ENCODE peak calls at places on chromosomes 16 and 17, in eight cellular contexts. O is mesendoderm; R is kidney; M is PC-9; A is stimulated activated CD4-positive, alpha-beta T cell treated with anti-CD3 and anti-CD28 coated beads, Interleukin-4, amount 100 ng/mL, for 24 hours; Q is ascending aorta; E is left kidney; X is CD4-positive, CD25-positive, alpha-beta regulatory T cell. P is an unnamed sample.

GRCh38 chr16:22098538-22099255 is 6.4 kb downstream of the VWA3A start:
- DNase-seq in E (peak; percentile 90), R (no peak), X (peak; percentile 65), A (peak; percentile 9), M (peak; percentile 55), Q (no peak), O (peak; percentile 84), P (no peak)

GRCh38 chr16:3027983-3028715 is 4.3 kb downstream of the THOC6 start:
- DNase-seq in E (peak; percentile 96), M (peak; percentile 71), Q (peak; percentile 84), A (peak; percentile 86), O (peak; percentile 93), R (peak; percentile 94), X (peak; percentile 88), P (no peak)

GRCh38 chr16:17685445-17685844 is 214.7 kb upstream of the XYLT1 start:
- DNase-seq in E (no peak), Q (no peak), R (no peak), M (no peak), X (no peak), O (no peak), A (no peak), P (no peak)

GRCh38 chr17:676965-677364 is 37.7 kb downstream of the VPS53 start:
- DNase-seq in X (no peak), R (no peak), E (no peak), O (no peak), M (no peak), Q (no peak), A (no peak), P (no peak)

GRCh38 chr17:20944014-20944905 is 98.6 kb downstream of the USP22 start:
- DNase-seq in A (peak; percentile 10), M (peak; percentile 42), R (no peak), O (peak; percentile 82), E (peak; percentile 60), X (peak; percentile 48), Q (no peak), P (no peak)

GRCh38 chr17:80245566-80246265 is 14.9 kb upstream of the RNF213 start:
- DNase-seq in Q (no peak), E (peak; percentile 53), A (no peak), M (no peak), R (no peak), O (no peak), X (no peak), P (no peak)

GRCh38 chr16:64459821-64460220 is 662.0 kb downstream of the CDH11 start:
- DNase-seq in A (no peak), O (no peak), R (no peak), E (no peak), M (no peak), X (no peak), Q (no peak), P (no peak)

GRCh38 chr17:57707892-57708291 is 37.2 kb downstream of the CCDC182 start:
- DNase-seq in M (no peak), O (peak; percentile 79), A (no peak), R (no peak), X (no peak), E (peak; percentile 97), Q (peak; percentile 49), P (no peak)

GRCh38 chr17:35376245-35376644 is 2.8 kb upstream of the SLFN11 start:
- DNase-seq in M (no peak), Q (no peak), O (no peak), X (peak; percentile 12), R (no peak), A (no peak), E (no peak), P (no peak)

GRCh38 chr17:68455756-68456528 is 1.4 kb downstream of the WIPI1 start:
- DNase-seq in Q (no peak), A (no peak), O (peak; percentile 27), R (no peak), X (no peak), M (peak; percentile 91), E (no peak), P (peak; percentile 83)

GRCh38 chr17:40530531-40530987 is 29.1 kb upstream of the TNS4 start:
- DNase-seq in E (no peak), X (no peak), O (no peak), R (no peak), A (no peak), Q (no peak), M (no peak), P (no peak)

GRCh38 chr17:5234645-5235576 is at the start of gene SCIMP:
- DNase-seq in O (no peak), R (no peak), M (no peak), A (no peak), X (no peak), Q (peak; percentile 70), E (no peak), P (no peak)

GRCh38 chr16:84103678-84104077 is 13.1 kb downstream of the MBTPS1 start:
- DNase-seq in O (no peak), E (no peak), A (no peak), X (peak; percentile 14), Q (no peak), M (peak; percentile 83), R (no peak), P (no peak)

GRCh38 chr17:16935241-16935663 is 36.7 kb downstream of the TNFRSF13B start:
- DNase-seq in E (no peak), A (no peak), M (no peak), Q (peak; percentile 38), R (no peak), X (no peak), O (no peak), P (no peak)

GRCh38 chr16:49280861-49281331 is 742 bp downstream of the CBLN1 start:
- DNase-seq in O (peak; percentile 12), M (no peak), R (no peak), E (no peak), A (no peak), Q (no peak), X (peak; percentile 2), P (no peak)

GRCh38 chr17:76918811-76919210 is 50.6 kb downstream of the MGAT5B start:
- DNase-seq in A (no peak), Q (no peak), E (no peak), R (peak; percentile 22), O (no peak), X (no peak), M (no peak), P (no peak)

GRCh38 chr16:89304181-89304851 is 86.8 kb downstream of the ZNF778 start:
- DNase-seq in A (no peak), O (no peak), Q (no peak), M (no peak), R (peak; percentile 63), E (no peak), X (no peak), P (no peak)

GRCh38 chr17:73795730-73796129 is 151.5 kb upstream of the SDK2 start:
- DNase-seq in E (no peak), Q (no peak), R (no peak), A (no peak), X (no peak), O (no peak), M (peak; percentile 63), P (no peak)

GRCh38 chr17:68204736-68205135 is 43.1 kb upstream of the AMZ2 start:
- DNase-seq in A (no peak), O (no peak), R (no peak), E (peak; percentile 30), X (no peak), Q (no peak), M (peak; percentile 38), P (no peak)

GRCh38 chr17:80891096-80892018 is 100.3 kb upstream of the CHMP6 start:
- DNase-seq in R (peak; percentile 63), M (peak; percentile 93), E (no peak), A (peak; percentile 88), Q (no peak), O (no peak), X (peak; percentile 95), P (peak; percentile 94)

GRCh38 chr16:56525154-56525720 is 5.4 kb upstream of the BBS2 start:
- DNase-seq in R (no peak), M (no peak), X (no peak), A (no peak), E (no peak), O (no peak), Q (no peak), P (no peak)

GRCh38 chr17:63911657-63912100 is 621 bp upstream of the CSHL1 start:
- DNase-seq in Q (peak; percentile 64), O (peak; percentile 41), M (no peak), X (peak; percentile 51), E (peak; percentile 60), R (no peak), A (peak; percentile 69), P (no peak)

GRCh38 chr16:49011807-49012345 is 269.8 kb downstream of the CBLN1 start:
- DNase-seq in X (no peak), A (no peak), Q (no peak), O (peak; percentile 86), M (no peak), R (no peak), E (peak; percentile 64), P (no peak)

GRCh38 chr17:56159764-56160394 is 6.6 kb downstream of the ANKFN1 start:
- DNase-seq in X (no peak), M (no peak), O (no peak), E (no peak), R (no peak), A (no peak), Q (no peak), P (no peak)

GRCh38 chr17:42547698-42548069 is 5.0 kb upstream of the HSD17B1 start:
- DNase-seq in A (no peak), X (no peak), Q (no peak), E (no peak), O (no peak), R (no peak), M (no peak), P (no peak)

GRCh38 chr17:55454906-55455474 is 33.4 kb upstream of the MMD start:
- DNase-seq in E (no peak), Q (no peak), M (peak; percentile 94), A (no peak), O (no peak), R (no peak), X (no peak), P (no peak)

GRCh38 chr17:73029941-73030340 is 62.5 kb downstream of the SLC39A11 start:
- DNase-seq in M (no peak), R (no peak), X (no peak), Q (no peak), O (no peak), E (no peak), A (no peak), P (no peak)

GRCh38 chr17:38464723-38465419 is 36.6 kb downstream of the ARHGAP23 start:
- DNase-seq in O (no peak), M (no peak), E (peak; percentile 94), R (peak; percentile 94), A (no peak), Q (peak; percentile 96), X (no peak), P (no peak)

GRCh38 chr17:71055128-71055527 is 885.8 kb downstream of the KCNJ2 start:
- DNase-seq in E (no peak), X (no peak), A (no peak), R (no peak), M (peak; percentile 61), O (no peak), Q (no peak), P (no peak)

GRCh38 chr16:75254359-75254837 is 3.0 kb upstream of the BCAR1 start:
- DNase-seq in R (peak; percentile 73), X (no peak), Q (peak; percentile 69), A (no peak), O (peak; percentile 91), M (no peak), E (peak; percentile 34), P (no peak)

GRCh38 chr17:69358688-69359596 is 32.0 kb upstream of the ABCA5 start:
- DNase-seq in O (peak; percentile 92), A (no peak), R (no peak), X (peak; percentile 32), M (no peak), Q (no peak), E (peak; percentile 83), P (no peak)

GRCh38 chr16:60073376-60073775 is 1339.3 kb upstream of the GOT2 start:
- DNase-seq in O (no peak), E (no peak), X (no peak), R (no peak), M (no peak), A (no peak), Q (no peak), P (no peak)

P was measured in SIG-M5.